ENCODE peak calls at places on chromosomes 2 and 18, in six cellular contexts. A, D, V, N, E and M are unnamed samples.

GRCh38 chr2:215680605-215681598 is 245.0 kb upstream of the FN1 start:
- DNase-seq in A (no peak), D (no peak), V (no peak), N (no peak), E (no peak), M (no peak)

GRCh38 chr2:26246818-26247217 is 2.1 kb downstream of the HADHB start:
- DNase-seq in A (no peak), D (no peak), V (no peak), N (peak), E (no peak), M (no peak)

GRCh38 chr18:36017232-36017631 is 44.8 kb downstream of the RMP24 start:
- DNase-seq in A (no peak), D (no peak), V (no peak), N (no peak), E (no peak), M (no peak)

GRCh38 chr2:109242654-109243331 is 113.8 kb downstream of the SH3RF3 start:
- DNase-seq in A (peak), D (no peak), V (no peak), N (no peak), E (no peak), M (no peak)

GRCh38 chr2:8456149-8457091 is 225.4 kb upstream of the ID2 start:
- DNase-seq in A (no peak), D (no peak), V (peak), N (no peak), E (peak), M (no peak)

GRCh38 chr2:39772086-39772811 is 6.8 kb downstream of the THUMPD2 start:
- DNase-seq in A (no peak), D (no peak), V (no peak), N (no peak), E (no peak), M (no peak)

GRCh38 chr2:160928854-160929301 is 231.3 kb upstream of the TANK start:
- DNase-seq in A (no peak), D (no peak), V (no peak), N (no peak), E (no peak), M (no peak)

GRCh38 chr2:214103199-214104001 is 307.5 kb upstream of the VWC2L start:
- DNase-seq in A (no peak), D (no peak), V (no peak), N (no peak), E (no peak), M (no peak)

GRCh38 chr2:110115291-110116032 is at the start of gene MALL:
- DNase-seq in A (peak), D (no peak), V (no peak), N (no peak), E (peak), M (no peak)

GRCh38 chr2:43155842-43156511 is 70.4 kb downstream of the ZFP36L2 start:
- DNase-seq in A (no peak), D (no peak), V (no peak), N (no peak), E (no peak), M (peak)

GRCh38 chr2:239531456-239532304 is 130.9 kb upstream of the HDAC4 start:
- DNase-seq in A (no peak), D (no peak), V (no peak), N (no peak), E (no peak), M (peak)

GRCh38 chr2:234241656-234242445 is 191.3 kb downstream of the SPP2 start:
- DNase-seq in A (no peak), D (no peak), V (no peak), N (no peak), E (no peak), M (no peak)

GRCh38 chr2:101330253-101330921 is 21.9 kb upstream of the RNF149 start:
- DNase-seq in A (no peak), D (no peak), V (no peak), N (no peak), E (peak), M (peak)

GRCh38 chr2:157743051-157743450 is 114.4 kb upstream of the ACVR1C start:
- DNase-seq in A (no peak), D (no peak), V (no peak), N (no peak), E (no peak), M (no peak)

GRCh38 chr2:68766378-68766845 is 31.8 kb downstream of the ARHGAP25 start:
- DNase-seq in A (peak), D (no peak), V (no peak), N (peak), E (peak), M (peak)

GRCh38 chr2:138760693-138761092 is 19.5 kb downstream of the NXPH2 start:
- DNase-seq in A (no peak), D (no peak), V (no peak), N (no peak), E (no peak), M (no peak)

GRCh38 chr2:39595116-39595515 is 70.6 kb upstream of the TMEM178A start:
- DNase-seq in A (no peak), D (no peak), V (no peak), N (no peak), E (no peak), M (no peak)

GRCh38 chr18:34098109-34098508 is 126.6 kb downstream of the NOL4 start:
- DNase-seq in A (no peak), D (no peak), V (no peak), N (no peak), E (no peak), M (no peak)

GRCh38 chr2:173288561-173288960 is 66.1 kb upstream of the CDCA7 start:
- DNase-seq in A (no peak), D (no peak), V (no peak), N (no peak), E (no peak), M (no peak)

GRCh38 chr18:76307293-76307690 is 187.8 kb downstream of the ZNF516 start:
- DNase-seq in A (no peak), D (no peak), V (no peak), N (no peak), E (no peak), M (no peak)

GRCh38 chr2:190159453-190159852 is 96.9 kb upstream of the MSTN start:
- DNase-seq in A (peak), D (no peak), V (no peak), N (no peak), E (no peak), M (no peak)

GRCh38 chr2:224579411-224579810 is 5.8 kb downstream of the CUL3 start:
- DNase-seq in A (no peak), D (no peak), V (no peak), N (no peak), E (no peak), M (no peak)

GRCh38 chr2:233414777-233415570 is 60.7 kb downstream of the DGKD start:
- DNase-seq in A (no peak), D (no peak), V (no peak), N (no peak), E (peak), M (no peak)

GRCh38 chr2:42254186-42254911 is 85.2 kb downstream of the EML4 start:
- DNase-seq in A (no peak), D (no peak), V (no peak), N (no peak), E (no peak), M (no peak)

GRCh38 chr2:163735692-163736432 is at the start of gene FIGN:
- DNase-seq in A (peak), D (peak), V (no peak), N (peak), E (peak), M (no peak)

GRCh38 chr2:153873062-153874048 is 1.6 kb downstream of the GALNT13 start:
- DNase-seq in A (no peak), D (no peak), V (no peak), N (no peak), E (no peak), M (peak)

GRCh38 chr2:224359569-224359968 is 42.3 kb downstream of the FAM124B start:
- DNase-seq in A (no peak), D (no peak), V (no peak), N (peak), E (no peak), M (no peak)

GRCh38 chr2:189783451-189783926 is 650 bp downstream of the ORMDL1 start:
- DNase-seq in A (no peak), D (no peak), V (no peak), N (no peak), E (no peak), M (no peak)

GRCh38 chr2:172701250-172701649 is 34.4 kb upstream of the RAPGEF4 start:
- DNase-seq in A (no peak), D (no peak), V (no peak), N (no peak), E (no peak), M (no peak)

GRCh38 chr2:199466704-199467461 is 9.1 kb upstream of the SATB2 start:
- DNase-seq in A (no peak), D (no peak), V (no peak), N (no peak), E (no peak), M (no peak)

GRCh38 chr18:23626451-23627279 is 36.0 kb downstream of the ANKRD29 start:
- DNase-seq in A (no peak), D (no peak), V (no peak), N (no peak), E (no peak), M (no peak)

GRCh38 chr2:85457877-85458316 is 39.4 kb downstream of the SH2D6 start:
- DNase-seq in A (peak), D (no peak), V (no peak), N (no peak), E (peak), M (peak)

GRCh38 chr18:13437801-13438506 is 219.4 kb downstream of the LDLRAD4 start:
- DNase-seq in A (no peak), D (no peak), V (no peak), N (no peak), E (no peak), M (no peak)

GRCh38 chr2:218259099-218259921 is 1.5 kb upstream of the GPBAR1 start:
- DNase-seq in A (no peak), D (no peak), V (no peak), N (no peak), E (no peak), M (no peak)

GRCh38 chr2:218252509-218253247 is 8.1 kb upstream of the GPBAR1 start:
- DNase-seq in A (no peak), D (no peak), V (no peak), N (no peak), E (peak), M (no peak)

GRCh38 chr2:218257390-218257981 is 3.3 kb upstream of the GPBAR1 start:
- DNase-seq in A (no peak), D (no peak), V (peak), N (peak), E (no peak), M (no peak)

GRCh38 chr2:218256612-218257350 is 4.0 kb upstream of the GPBAR1 start:
- DNase-seq in A (no peak), D (no peak), V (no peak), N (no peak), E (no peak), M (no peak)

GRCh38 chr2:218255441-218255840 is 5.4 kb upstream of the GPBAR1 start:
- DNase-seq in A (no peak), D (no peak), V (no peak), N (no peak), E (no peak), M (no peak)
- TF ChIP-seq POLR2A in A (no peak), D (no peak), V (no peak), N (no peak), E (no peak), M (no peak)

GRCh38 chr18:712401-713134 is at the start of gene ENOSF1:
- DNase-seq in A (peak), D (peak), V (peak), N (peak), E (peak), M (peak)
- TF ChIP-seq POLR2AphosphoS5 in A (peak), D (peak), V (peak), N (peak), E (peak), M (peak)

GRCh38 chr18:79395761-79396404 is at the start of gene NFATC1:
- DNase-seq in A (peak), D (no peak), V (no peak), N (peak), E (peak), M (peak)
- TF ChIP-seq POLR2A in A (peak), D (no peak), V (no peak), N (no peak), E (no peak), M (no peak)

DNA sequence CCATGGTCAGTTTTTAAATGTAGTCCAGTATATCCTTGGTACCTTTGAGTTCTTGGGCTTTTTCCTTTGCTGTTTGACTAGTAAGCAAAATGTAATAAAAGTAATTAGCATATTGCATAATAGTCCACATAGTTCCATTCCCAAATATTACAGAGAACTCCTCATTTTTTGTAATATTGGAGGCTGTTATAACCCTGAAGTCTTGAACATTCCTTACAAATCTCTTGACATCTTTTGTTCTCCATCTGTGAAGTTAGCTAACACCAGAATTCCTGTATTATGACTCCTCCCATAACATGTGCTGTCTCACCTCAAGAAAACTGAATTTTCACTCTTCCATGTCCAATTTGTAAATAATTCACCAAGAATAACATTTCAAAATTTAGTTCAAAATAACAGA is 17.1 kb downstream of the CREB1 start:
- DNase-seq in A (no peak), D (no peak), V (no peak), N (no peak), E (no peak), M (no peak)
- TF ChIP-seq POLR2AphosphoS5 in A (no peak), D (no peak), V (no peak), N (no peak), E (no peak), M (no peak)

GRCh38 chr2:24360050-24360962 is at the start of gene ITSN2:
- DNase-seq in A (peak), D (no peak), V (peak), N (peak), E (peak), M (peak)

GRCh38 chr2:24360963-24361330 is 611 bp upstream of the ITSN2 start:
- DNase-seq in A (no peak), D (no peak), V (no peak), N (no peak), E (no peak), M (peak)

GRCh38 chr2:24362253-24362652 is 1.9 kb upstream of the ITSN2 start:
- DNase-seq in A (peak), D (no peak), V (no peak), N (peak), E (no peak), M (no peak)

GRCh38 chr2:24359129-24359528 is 1.2 kb downstream of the ITSN2 start:
- DNase-seq in A (no peak), D (no peak), V (no peak), N (no peak), E (no peak), M (no peak)

DNA sequence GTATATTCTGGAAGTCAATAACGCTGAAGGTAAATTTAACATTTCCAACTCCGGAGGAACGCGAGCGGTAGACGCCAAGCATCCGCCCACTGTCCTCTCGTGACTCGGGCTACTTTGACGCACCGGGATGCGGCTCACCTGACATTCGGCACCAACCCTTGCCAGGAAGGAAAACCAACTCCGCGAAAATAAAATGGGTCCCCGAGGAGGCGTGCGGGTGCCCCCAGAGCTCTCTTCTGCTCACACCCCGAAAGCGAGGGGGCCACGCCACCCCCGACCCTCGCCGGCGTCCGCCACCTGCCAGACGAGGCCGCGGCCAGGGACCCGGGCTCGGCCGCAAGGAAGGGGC is 661 bp downstream of the ITSN2 start:
- DNase-seq in A (peak), D (no peak), V (no peak), N (peak), E (peak), M (peak)
- TF ChIP-seq POLR2A in A (peak), D (no peak), V (no peak), N (no peak), E (no peak), M (no peak)

GRCh38 chr2:19870792-19871191 is 31.0 kb downstream of the TTC32 start:
- DNase-seq in A (no peak), D (no peak), V (no peak), N (no peak), E (no peak), M (no peak)

GRCh38 chr2:19871836-19872235 is 29.9 kb downstream of the TTC32 start:
- DNase-seq in A (no peak), D (no peak), V (no peak), N (no peak), E (no peak), M (peak)

GRCh38 chr2:19866741-19867140 is 35.0 kb downstream of the TTC32 start:
- DNase-seq in A (no peak), D (no peak), V (no peak), N (no peak), E (no peak), M (no peak)

GRCh38 chr2:19868224-19868623 is 33.6 kb downstream of the TTC32 start:
- DNase-seq in A (no peak), D (no peak), V (no peak), N (no peak), E (no peak), M (no peak)

DNA sequence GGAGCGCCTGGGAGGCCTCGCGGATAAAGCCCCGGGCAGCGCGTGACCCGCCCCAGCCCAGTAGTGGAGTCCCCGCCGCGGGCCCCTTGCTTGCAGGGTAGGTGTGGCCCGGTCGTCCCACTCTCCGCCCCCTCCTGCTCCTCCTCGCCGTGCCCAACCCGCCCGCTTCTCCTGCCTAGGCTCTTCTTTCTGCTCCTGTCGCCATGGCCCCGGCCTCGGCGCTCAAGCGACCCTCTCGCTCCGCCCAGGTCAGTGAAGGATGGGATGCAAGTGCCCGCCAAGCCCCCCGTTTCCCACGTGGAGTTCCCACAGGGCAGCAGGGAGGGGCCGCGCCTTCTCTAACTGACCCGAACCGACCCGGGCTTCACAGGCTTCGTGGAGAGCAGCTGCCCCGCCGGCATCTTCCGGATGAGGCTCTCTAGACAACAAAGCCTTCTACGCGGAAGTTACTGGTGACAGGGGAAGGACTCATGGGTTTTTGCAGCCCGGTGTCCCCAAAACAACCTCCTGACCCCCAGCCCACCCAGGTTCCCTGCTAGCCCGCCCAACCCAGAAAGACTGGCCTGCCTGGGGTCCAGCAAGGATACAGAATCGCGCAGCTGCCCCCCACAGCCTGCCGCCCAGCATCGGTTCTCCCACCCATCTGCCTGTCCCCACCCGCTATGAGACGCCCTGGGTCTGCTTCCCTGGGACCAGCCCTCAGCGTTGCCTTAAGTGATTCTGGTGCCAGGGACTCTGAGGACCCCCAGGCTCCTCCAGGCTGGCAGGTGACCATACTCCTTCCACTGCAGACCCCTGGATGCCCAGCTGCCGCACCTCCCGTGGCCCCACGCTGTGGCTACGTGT is 32.9 kb downstream of the TTC32 start:
- DNase-seq in A (no peak), D (no peak), V (peak), N (peak), E (peak), M (peak)
- TF ChIP-seq POLR2AphosphoS5 in A (no peak), D (no peak), V (no peak), N (no peak), E (no peak), M (peak)